ENCODE peak calls at places on chromosomes 12 and 14, in six cellular contexts. E, P, L, T, Y and B are unnamed samples.

GRCh38 chr14:105075364-105076295 is 10.4 kb upstream of the GPR132 start:
- DNase-seq in E (no peak), P (no peak), L (no peak), T (no peak), Y (no peak), B (no peak)

GRCh38 chr12:52318241-52318990 is 2.8 kb downstream of the KRT83 start:
- DNase-seq in E (no peak), P (no peak), L (no peak), T (no peak), Y (no peak), B (no peak)

GRCh38 chr12:131683266-131684014 is 27.4 kb upstream of the SFSWAP start:
- DNase-seq in E (no peak), P (no peak), L (no peak), T (peak), Y (no peak), B (no peak)

GRCh38 chr14:47539065-47539464 is 136.3 kb downstream of the MDGA2 start:
- DNase-seq in E (no peak), P (no peak), L (no peak), T (peak), Y (no peak), B (peak)

GRCh38 chr14:54796961-54797360 is 105.7 kb downstream of the GCH1 start:
- DNase-seq in E (no peak), P (peak), L (no peak), T (peak), Y (no peak), B (no peak)

GRCh38 chr12:123487428-123487827 is 29.5 kb downstream of the SNRNP35 start:
- DNase-seq in E (no peak), P (no peak), L (no peak), T (no peak), Y (no peak), B (no peak)

GRCh38 chr12:87127272-87127671 is 871.1 kb upstream of the MGAT4C start:
- DNase-seq in E (no peak), P (peak), L (no peak), T (peak), Y (no peak), B (no peak)

GRCh38 chr14:54348923-54349615 is 47.7 kb upstream of the CDKN3 start:
- DNase-seq in E (no peak), P (peak), L (no peak), T (no peak), Y (no peak), B (no peak)

GRCh38 chr12:123696641-123697040 is 15.5 kb upstream of the ATP6V0A2 start:
- DNase-seq in E (no peak), P (no peak), L (no peak), T (no peak), Y (no peak), B (peak)

GRCh38 chr12:6370994-6371754 is 4.2 kb downstream of the SCNN1A start:
- DNase-seq in E (no peak), P (no peak), L (peak), T (peak), Y (no peak), B (peak)

GRCh38 chr12:68871899-68872298 is 61.1 kb downstream of the CPM start:
- DNase-seq in E (no peak), P (no peak), L (no peak), T (peak), Y (no peak), B (no peak)

GRCh38 chr14:63632932-63633514 is 8.6 kb downstream of the WDR89 start:
- DNase-seq in E (no peak), P (peak), L (no peak), T (peak), Y (no peak), B (no peak)

GRCh38 chr12:47819902-47820630 is at the start of gene HDAC7:
- DNase-seq in E (no peak), P (peak), L (peak), T (peak), Y (peak), B (no peak)

GRCh38 chr14:91869556-91869955 is 2.2 kb upstream of the TC2N start:
- DNase-seq in E (no peak), P (no peak), L (no peak), T (no peak), Y (no peak), B (no peak)

GRCh38 chr14:91286530-91286937 is 42.0 kb upstream of the GPR68 start:
- DNase-seq in E (peak), P (peak), L (peak), T (peak), Y (peak), B (peak)